ENCODE peak calls at places on chromosomes 5 and 9, in six cellular contexts. K is prostate gland, G is suprapubic skin, X is cardiac muscle cell, A is HFF-Myc, M is heart right ventricle. E is an unnamed sample.

GRCh38 chr5:116600876-116601275 is 26.3 kb upstream of the SEMA6A start:
- DNase-seq in K (no peak), G (no peak), X (no peak), A (no peak), M (no peak), E (no peak)

GRCh38 chr5:78787763-78788162 is 139.2 kb upstream of the LHFPL2 start:
- DNase-seq in K (no peak), G (no peak), X (no peak), A (no peak), M (no peak), E (no peak)

GRCh38 chr9:104970588-104970987 is 42.6 kb upstream of the ABCA1 start:
- DNase-seq in K (no peak), G (no peak), X (no peak), A (no peak), M (no peak), E (no peak)

GRCh38 chr9:84301851-84302250 is 38.7 kb downstream of the SLC28A3 start:
- DNase-seq in K (no peak), G (no peak), X (no peak), A (no peak), M (no peak), E (no peak)

GRCh38 chr9:112787942-112788341 is 37.4 kb downstream of the SNX30 start:
- DNase-seq in K (no peak), G (no peak), X (no peak), A (no peak), M (no peak), E (no peak)

GRCh38 chr9:111952559-111952958 is 55.9 kb downstream of the UGCG start:
- DNase-seq in K (no peak), G (no peak), X (no peak), A (no peak), M (no peak), E (no peak)

GRCh38 chr5:96297290-96297689 is 135.8 kb downstream of the PCSK1 start:
- DNase-seq in K (no peak), G (no peak), X (peak), A (peak), M (no peak), E (peak)

GRCh38 chr5:124675921-124676846 is 70.3 kb downstream of the ZNF608 start:
- DNase-seq in K (no peak), G (no peak), X (no peak), A (no peak), M (no peak), E (no peak)

GRCh38 chr5:177023247-177023703 is 779 bp downstream of the ZNF346 start:
- DNase-seq in K (no peak), G (no peak), X (peak), A (no peak), M (no peak), E (no peak)

GRCh38 chr5:62315376-62316049 is 9.5 kb downstream of the KIF2A start:
- DNase-seq in K (no peak), G (no peak), X (no peak), A (no peak), M (no peak), E (no peak)

GRCh38 chr5:160477266-160477970 is 55.8 kb downstream of the PTTG1 start:
- DNase-seq in K (no peak), G (no peak), X (no peak), A (no peak), M (no peak), E (no peak)

GRCh38 chr5:44365351-44365750 is 23.9 kb downstream of the FGF10 start:
- DNase-seq in K (no peak), G (no peak), X (no peak), A (no peak), M (no peak), E (peak)

GRCh38 chr9:17135578-17135904 is 701 bp downstream of the CNTLN start:
- DNase-seq in K (peak), G (no peak), X (no peak), A (no peak), M (no peak), E (no peak)

GRCh38 chr5:142860291-142860690 is 90.1 kb downstream of the ARHGAP26 start:
- DNase-seq in K (no peak), G (no peak), X (no peak), A (no peak), M (no peak), E (no peak)

GRCh38 chr5:138035605-138036537 is 3.0 kb upstream of the FAM13B start:
- DNase-seq in K (peak), G (no peak), X (peak), A (peak), M (no peak), E (peak)

GRCh38 chr5:91074615-91075014 is 308.5 kb downstream of the ARRDC3 start:
- DNase-seq in K (no peak), G (no peak), X (no peak), A (no peak), M (no peak), E (peak)

GRCh38 chr5:38059876-38060275 is 198.5 kb upstream of the EGFLAM start:
- DNase-seq in K (no peak), G (no peak), X (no peak), A (no peak), M (no peak), E (no peak)

GRCh38 chr5:64040496-64040895 is 78.3 kb upstream of the HTR1A start:
- DNase-seq in K (no peak), G (no peak), X (no peak), A (no peak), M (no peak), E (no peak)

GRCh38 chr5:72129730-72130129 is 22.5 kb downstream of the MAP1B start:
- DNase-seq in K (no peak), G (no peak), X (no peak), A (no peak), M (no peak), E (no peak)

GRCh38 chr5:83891261-83891660 is 170.6 kb upstream of the HAPLN1 start:
- DNase-seq in K (no peak), G (no peak), X (no peak), A (no peak), M (no peak), E (no peak)

GRCh38 chr5:168227001-168227400 is 64.4 kb upstream of the WWC1 start:
- DNase-seq in K (no peak), G (no peak), X (no peak), A (no peak), M (no peak), E (no peak)

GRCh38 chr9:89759563-89759962 is 154.8 kb downstream of the GADD45G start:
- DNase-seq in K (no peak), G (no peak), X (no peak), A (no peak), M (no peak), E (no peak)

GRCh38 chr9:385818-386398 is 171.2 kb downstream of the DOCK8 start:
- DNase-seq in K (peak), G (no peak), X (peak), A (peak), M (no peak), E (peak)

GRCh38 chr9:89486681-89487080 is 11.2 kb downstream of the SEMA4D start:
- DNase-seq in K (no peak), G (no peak), X (no peak), A (no peak), M (no peak), E (no peak)

GRCh38 chr5:110653231-110653970 is 73.1 kb downstream of the TMEM232 start:
- DNase-seq in K (no peak), G (no peak), X (no peak), A (no peak), M (no peak), E (no peak)

GRCh38 chr5:113488645-113489184 is 462 bp upstream of the MCC start:
- DNase-seq in K (no peak), G (no peak), X (no peak), A (no peak), M (no peak), E (no peak)

GRCh38 chr5:170681013-170681433 is 102.5 kb upstream of the GABRP start:
- DNase-seq in K (no peak), G (no peak), X (peak), A (peak), M (peak), E (no peak)

GRCh38 chr9:135815433-135816178 is 91.7 kb downstream of the CAMSAP1 start:
- DNase-seq in K (no peak), G (no peak), X (no peak), A (no peak), M (no peak), E (no peak)

DNA sequence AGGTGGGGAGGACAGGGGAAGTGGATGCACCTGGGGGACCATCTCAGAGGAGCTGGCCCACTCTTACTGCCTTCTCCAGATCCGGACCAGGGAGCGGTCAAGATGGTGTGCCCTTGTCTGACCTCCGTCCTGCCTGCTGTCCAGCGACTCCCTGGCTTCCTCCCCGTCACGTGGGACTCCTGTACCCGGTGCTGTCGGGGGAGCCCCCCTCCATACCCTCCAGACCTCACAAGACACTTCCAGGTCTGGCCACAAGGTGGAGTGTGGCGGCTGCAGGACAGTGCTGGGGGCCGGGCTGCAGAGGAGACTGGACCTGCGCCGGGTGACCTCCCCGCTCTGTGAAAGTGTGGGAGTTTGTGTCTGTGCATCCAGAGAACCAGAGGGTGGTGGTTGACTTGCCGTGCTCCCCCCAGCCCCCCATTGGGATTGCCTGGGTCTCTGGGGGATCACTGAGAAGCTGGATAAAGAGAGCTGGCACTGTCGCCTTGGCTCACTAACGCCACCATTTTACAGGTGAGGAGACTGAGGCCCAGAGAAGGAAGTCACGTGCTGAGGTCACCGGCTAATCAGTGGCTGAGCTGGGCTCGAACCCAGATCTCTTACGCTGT is 1.9 kb upstream of the CRB2 start:
- DNase-seq in K (peak), G (no peak), X (peak), A (no peak), M (peak), E (no peak)
- TF ChIP-seq CTCF in K (peak), G (peak), X (peak), A (peak), M (peak), E (peak)

DNA sequence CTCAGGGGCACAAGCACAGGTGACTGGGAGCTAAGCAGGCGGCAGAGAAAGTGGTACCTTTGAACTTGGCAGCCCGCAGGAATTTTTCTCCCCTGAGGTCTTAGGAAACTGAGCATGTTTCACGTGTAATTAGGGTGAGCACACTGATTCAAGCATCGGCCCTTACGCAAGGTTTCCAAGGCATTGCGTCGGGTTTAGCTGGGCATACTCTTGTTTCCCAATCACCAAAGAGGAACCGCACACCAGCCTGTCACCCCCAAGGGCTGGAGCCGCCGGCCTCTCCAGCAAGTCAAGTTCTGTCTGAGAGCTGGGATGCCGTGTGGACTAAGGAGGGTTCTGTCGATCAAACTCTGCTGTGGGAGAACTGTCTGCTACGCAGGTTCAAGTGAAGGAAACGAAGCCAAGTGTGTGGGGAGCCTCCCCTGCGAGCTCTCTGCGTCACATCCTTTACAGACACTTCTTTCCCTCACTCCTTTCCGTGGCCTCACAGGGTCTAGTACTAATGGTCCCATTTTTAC is 53.0 kb downstream of the ERGIC1 start:
- DNase-seq in K (no peak), G (peak), X (no peak), A (no peak), M (peak), E (peak)
- H3K4me3 ChIP-seq in K (no peak), G (no peak), X (no peak), A (no peak), M (peak), E (peak)

GRCh38 chr5:59358497-59358896 is 535.0 kb downstream of the PDE4D start:
- DNase-seq in K (no peak), G (no peak), X (peak), A (no peak), M (no peak), E (no peak)
- TF ChIP-seq CTCF in K (no peak), G (no peak), X (no peak), A (no peak), M (no peak), E (no peak)

GRCh38 chr9:133113163-133113927 is 7.7 kb downstream of the RALGDS start:
- DNase-seq in K (no peak), G (peak), X (no peak), A (no peak), M (peak), E (no peak)

GRCh38 chr9:133114886-133115603 is 6.0 kb downstream of the RALGDS start:
- DNase-seq in K (no peak), G (peak), X (no peak), A (no peak), M (peak), E (no peak)

GRCh38 chr9:133113928-133114351 is 7.1 kb downstream of the RALGDS start:
- DNase-seq in K (no peak), G (peak), X (peak), A (no peak), M (peak), E (no peak)

GRCh38 chr9:133115604-133116345 is 5.3 kb downstream of the RALGDS start:
- DNase-seq in K (no peak), G (peak), X (no peak), A (no peak), M (peak), E (no peak)

GRCh38 chr9:133114451-133114885 is 6.6 kb downstream of the RALGDS start:
- DNase-seq in K (no peak), G (no peak), X (no peak), A (no peak), M (peak), E (no peak)
- H3K4me3 ChIP-seq in K (no peak), G (peak), X (no peak), A (no peak), M (peak), E (no peak)

DNA sequence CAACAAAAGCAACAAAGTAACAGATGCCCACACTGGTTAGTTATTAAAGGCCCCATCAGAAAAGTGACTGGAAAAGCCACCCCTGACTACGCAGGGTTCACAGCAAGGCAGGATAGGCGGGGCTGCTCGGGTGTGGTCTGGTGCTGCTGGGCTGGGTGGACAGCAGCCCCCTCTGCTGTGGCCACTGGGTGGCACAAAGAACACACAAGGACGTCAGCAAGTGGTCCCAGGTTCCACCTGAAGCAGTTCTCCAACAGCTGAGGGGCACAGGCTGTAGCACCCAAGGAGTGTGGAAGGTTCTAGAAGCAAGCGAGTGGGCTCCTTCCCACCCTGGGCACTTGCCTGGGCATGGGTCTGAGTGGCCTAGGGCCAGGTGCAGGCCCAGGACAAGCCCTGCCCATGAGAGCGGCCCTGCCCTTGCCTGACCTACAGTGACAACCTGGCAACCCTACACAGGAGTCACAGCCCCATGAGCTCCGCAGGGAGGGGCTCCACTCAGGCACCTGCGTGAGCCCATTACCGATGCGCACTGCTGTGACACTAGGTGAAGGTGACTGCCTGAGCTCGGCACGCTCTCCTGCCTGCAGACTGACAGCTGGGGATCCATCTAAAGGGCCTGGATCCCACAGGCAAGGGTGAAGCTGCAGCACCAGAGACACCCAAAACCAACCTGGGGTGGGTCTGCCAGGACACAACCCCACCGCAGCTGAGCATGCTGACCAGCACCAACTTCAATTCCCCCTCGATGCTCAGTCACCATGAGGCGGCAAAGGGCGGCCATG is 8.1 kb downstream of the BRD9 start:
- DNase-seq in K (no peak), G (peak), X (no peak), A (no peak), M (no peak), E (no peak)
- TF ChIP-seq CTCF in K (no peak), G (no peak), X (no peak), A (no peak), M (no peak), E (no peak)

GRCh38 chr5:27475063-27475462 is 436.7 kb upstream of the CDH9 start:
- DNase-seq in K (no peak), G (no peak), X (no peak), A (no peak), M (no peak), E (no peak)
- H3K4me3 ChIP-seq in K (no peak), G (no peak), X (peak), A (no peak), M (no peak), E (no peak)

GRCh38 chr5:169548315-169548714 is 35.3 kb upstream of the SPDL1 start:
- DNase-seq in K (peak), G (no peak), X (peak), A (peak), M (no peak), E (no peak)
- TF ChIP-seq CTCF in K (no peak), G (no peak), X (peak), A (peak), M (peak), E (peak)

E was measured in AG04449.